ENCODE peak calls at places on chromosome 22, in four cellular contexts. U is IMR-90, T is H1, Q is mesendoderm. D is an unnamed sample.

GRCh38 chr22:37442537-37442936 is 15.3 kb upstream of the ELFN2 start:
- DNase-seq in T (no peak), U (peak), Q (no peak), D (no peak)

GRCh38 chr22:31474743-31475142 is 14.9 kb downstream of the EIF4ENIF1 start:
- DNase-seq in U (peak), Q (no peak), T (no peak), D (no peak)

GRCh38 chr22:45905924-45906865 is 70.8 kb downstream of the WNT7B start:
- DNase-seq in Q (no peak), U (peak), T (no peak), D (no peak)

GRCh38 chr22:38419864-38420172 is 35.2 kb downstream of the KCNJ4 start:
- DNase-seq in Q (no peak), T (no peak), U (no peak), D (no peak)

GRCh38 chr22:28410050-28410816 is 269.4 kb downstream of the TTC28 start:
- DNase-seq in U (peak), Q (peak), T (no peak), D (no peak)

GRCh38 chr22:37906364-37907008 is 389 bp downstream of the MICALL1 start:
- DNase-seq in T (peak), Q (no peak), U (no peak), D (no peak)

GRCh38 chr22:38866024-38866398 is 6.0 kb downstream of the CBX6 start:
- DNase-seq in T (no peak), Q (no peak), U (no peak), D (no peak)

GRCh38 chr22:47409501-47410275 is 647.2 kb downstream of the TBC1D22A start:
- DNase-seq in U (no peak), T (no peak), Q (no peak), D (no peak)

GRCh38 chr22:29073618-29074275 is 912 bp downstream of the KREMEN1 start:
- DNase-seq in U (no peak), Q (peak), T (peak), D (peak)

GRCh38 chr22:29260601-29261315 is 7.0 kb downstream of the RHBDD3 start:
- DNase-seq in Q (no peak), U (no peak), T (no peak), D (no peak)

GRCh38 chr22:46089426-46090041 is 60.8 kb upstream of the PPARA start:
- DNase-seq in Q (no peak), T (no peak), U (no peak), D (no peak)

GRCh38 chr22:46830001-46830715 is 67.7 kb downstream of the TBC1D22A start:
- DNase-seq in U (peak), T (peak), Q (no peak), D (peak)

GRCh38 chr22:30290679-30291333 is 1.5 kb upstream of the CASTOR1 start:
- DNase-seq in Q (peak), U (peak), T (no peak), D (peak)

GRCh38 chr22:46517255-46517761 is 20.1 kb downstream of the CELSR1 start:
- DNase-seq in T (no peak), Q (no peak), U (no peak), D (no peak)

GRCh38 chr22:48306785-48307570 is 1520.7 kb downstream of the BRD1 start:
- DNase-seq in U (no peak), Q (no peak), T (no peak), D (no peak)

GRCh38 chr22:39628563-39629080 is 58.1 kb downstream of the CACNA1I start:
- DNase-seq in T (no peak), Q (no peak), U (no peak), D (no peak)

GRCh38 chr22:18157714-18158028 is 7.7 kb downstream of the USP18 start:
- DNase-seq in U (no peak), Q (no peak), T (no peak), D (no peak)
- H3K4me3 ChIP-seq in U (no peak), Q (no peak), T (no peak), D (no peak)

GRCh38 chr22:20243545-20244249 is 24.4 kb downstream of the RTN4R start:
- DNase-seq in U (peak), T (no peak), Q (peak), D (no peak)

GRCh38 chr22:20243176-20243544 is 25.0 kb downstream of the RTN4R start:
- DNase-seq in Q (no peak), U (no peak), T (no peak), D (no peak)

GRCh38 chr22:20244250-20244648 is 23.9 kb downstream of the RTN4R start:
- DNase-seq in U (no peak), T (no peak), Q (no peak), D (no peak)

GRCh38 chr22:20241579-20242392 is 26.3 kb downstream of the RTN4R start:
- DNase-seq in Q (no peak), U (no peak), T (no peak), D (peak)

DNA sequence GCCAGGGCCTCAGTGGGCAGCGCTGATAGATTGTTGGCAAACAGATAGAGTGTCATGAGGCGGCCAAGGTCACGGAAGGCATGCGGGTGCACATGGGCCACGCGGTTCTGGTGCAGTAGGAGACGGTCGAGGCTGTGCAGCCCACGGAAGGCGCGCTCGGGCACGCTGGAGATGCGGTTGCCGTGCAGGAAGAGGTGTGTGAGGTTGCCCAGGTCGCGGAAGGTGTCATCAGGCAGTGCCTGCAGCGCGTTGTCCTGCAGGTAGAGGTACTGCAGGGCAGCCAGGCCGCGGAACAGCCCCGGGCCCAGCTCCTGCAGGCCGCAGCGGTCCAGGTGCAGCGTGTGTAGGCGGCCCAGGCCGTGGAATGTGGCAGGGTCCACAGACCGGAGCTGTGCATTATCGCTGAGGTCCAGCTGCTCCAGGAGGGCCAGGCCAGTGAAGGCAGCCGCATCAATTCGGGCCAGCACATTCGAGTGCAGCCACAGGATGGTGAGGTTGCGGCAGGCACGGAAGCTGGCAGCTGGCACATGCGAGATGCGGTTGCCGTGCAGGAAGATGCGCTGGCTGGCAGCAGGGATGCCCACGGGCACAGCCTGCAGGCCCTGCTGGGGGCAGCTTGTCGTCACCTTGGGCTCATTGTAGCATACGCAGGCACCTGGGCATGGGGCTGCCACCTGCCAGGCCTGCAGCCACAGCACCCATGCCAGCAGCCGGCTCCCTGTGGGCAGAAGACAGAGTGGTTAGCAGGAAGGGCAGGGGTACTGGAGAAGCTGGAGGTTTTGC is 25.5 kb downstream of the RTN4R start:
- DNase-seq in U (no peak), Q (no peak), T (no peak), D (no peak)
- H3K27ac ChIP-seq in U (no peak), Q (no peak), T (no peak), D (no peak)

DNA sequence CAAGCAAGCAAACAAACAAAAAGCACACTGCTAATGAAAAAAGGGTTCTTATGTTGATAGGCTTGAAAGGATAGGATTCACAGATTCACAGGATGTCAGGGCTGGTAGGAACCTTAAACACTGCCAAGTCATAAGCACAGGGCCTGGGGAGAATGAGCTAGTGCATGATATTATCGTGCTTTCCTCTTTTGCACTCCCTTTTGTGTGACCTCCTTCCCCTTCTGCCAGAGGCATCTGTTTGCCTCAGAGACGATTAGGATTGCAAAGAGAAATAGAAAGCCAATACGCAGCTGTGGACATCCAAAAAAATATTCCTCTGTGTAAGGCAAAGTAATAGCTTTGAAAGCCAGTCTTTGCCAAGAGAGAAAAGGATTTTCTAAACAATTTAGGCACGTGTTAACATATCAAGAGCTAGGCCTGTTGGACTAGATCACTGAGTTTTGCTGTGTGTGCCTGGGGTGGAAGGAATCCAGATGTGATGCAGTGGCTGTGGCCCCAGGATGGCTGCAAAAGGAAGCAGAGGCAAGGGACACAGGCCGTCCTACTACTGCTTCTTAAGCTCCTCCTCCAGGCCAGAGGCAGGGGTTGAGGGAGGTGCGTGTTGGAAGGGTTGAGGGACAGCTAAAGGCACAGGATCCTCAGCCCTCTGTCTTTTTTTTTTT is 30.6 kb downstream of the MCHR1 start:
- DNase-seq in Q (peak), T (no peak), U (peak), D (peak)
- H4K8ac ChIP-seq in Q (no peak), T (no peak), U (peak), D (peak)

DNA sequence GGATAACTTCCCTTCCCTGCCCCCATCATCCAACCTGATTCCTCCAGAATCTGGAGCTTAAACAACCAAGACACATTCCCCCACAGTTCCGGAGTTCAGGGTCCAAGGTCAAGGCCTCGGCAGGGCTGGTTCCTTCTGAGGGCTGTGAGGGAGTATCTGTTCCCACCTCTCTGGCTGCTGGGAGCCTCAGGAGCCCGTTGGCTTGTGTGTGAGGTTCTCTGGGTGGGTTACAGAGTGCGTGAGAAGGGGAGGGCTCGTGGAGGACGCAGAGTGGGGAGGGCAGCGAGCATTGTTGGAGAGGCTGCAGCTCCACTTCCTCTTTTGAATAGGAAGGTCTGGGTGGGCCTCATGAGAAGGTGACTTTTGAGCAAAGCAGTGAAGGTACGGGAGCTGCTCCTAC is 8.5 kb downstream of the SERHL2 start:
- DNase-seq in Q (peak), U (no peak), T (no peak), D (no peak)
- H3K4me3 ChIP-seq in Q (no peak), U (no peak), T (no peak), D (no peak)

DNA sequence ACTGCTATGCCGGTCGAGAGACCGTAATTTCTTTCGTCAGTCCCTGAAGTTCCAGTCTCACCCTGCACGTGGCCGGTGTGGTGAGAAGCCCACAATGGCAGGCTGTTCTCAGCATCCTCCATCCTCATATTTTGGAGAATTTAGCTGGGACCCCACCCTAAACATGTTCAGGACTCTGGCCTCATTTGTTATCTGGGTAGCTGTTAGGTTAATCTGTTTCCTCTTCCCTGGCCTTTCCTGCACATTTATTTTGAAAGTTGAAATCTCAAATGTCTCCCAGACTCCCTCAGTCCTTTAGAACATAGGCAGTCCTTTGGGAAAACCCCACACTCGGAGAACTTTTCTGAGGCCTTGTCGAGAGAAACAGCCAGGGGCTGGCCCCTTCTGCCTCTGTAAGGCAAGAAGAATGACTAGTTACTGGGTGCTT is 109.4 kb upstream of the CRYBB3 start:
- DNase-seq in U (no peak), Q (no peak), T (no peak), D (no peak)
- H3K27ac ChIP-seq in U (no peak), Q (no peak), T (no peak), D (no peak)

DNA sequence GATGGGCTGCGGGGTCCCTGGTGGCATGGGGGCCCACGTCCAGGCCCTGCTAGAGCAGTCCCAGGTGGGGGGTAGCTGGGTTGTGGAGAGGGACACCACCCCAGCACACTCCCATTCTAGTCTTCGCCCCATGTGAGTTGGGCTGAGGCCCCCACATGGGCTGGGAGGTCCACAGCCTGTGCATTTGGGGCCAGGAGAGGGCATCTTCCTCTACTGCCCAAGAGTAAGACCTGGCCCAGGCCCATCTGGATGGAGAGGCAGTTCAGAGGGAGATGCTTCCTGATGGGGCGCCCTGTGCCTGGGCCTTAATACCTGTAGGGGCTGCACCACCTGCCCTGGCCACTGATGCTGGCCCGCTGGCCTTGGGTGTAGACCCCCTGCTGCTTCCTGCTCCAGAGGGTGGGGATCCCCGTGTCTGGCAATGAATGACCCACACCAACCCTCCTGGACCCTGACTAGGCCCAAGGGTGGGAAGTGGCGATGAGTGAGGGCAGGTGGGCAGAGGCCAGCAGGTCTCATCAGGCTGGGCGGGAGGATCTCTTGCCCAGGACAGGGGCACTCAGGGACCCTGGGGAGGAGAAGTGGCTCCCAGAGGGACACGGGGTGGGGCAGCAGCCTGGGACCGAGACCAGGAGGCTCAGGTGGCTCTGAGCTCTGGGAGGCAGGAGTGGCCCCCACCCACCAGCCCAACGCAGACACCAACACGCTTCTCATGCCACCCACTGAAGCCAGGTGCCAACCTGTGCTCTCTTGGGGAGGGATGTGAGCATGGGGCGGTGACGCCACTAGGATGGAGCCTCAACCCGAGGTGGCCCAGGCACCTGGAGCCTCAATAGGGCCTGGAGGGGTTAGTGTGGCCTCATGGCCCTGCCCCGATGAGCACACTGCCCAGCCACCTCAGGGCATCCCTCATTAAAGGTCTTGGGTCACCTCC is 17.4 kb upstream of the GNB1L start:
- DNase-seq in U (no peak), Q (no peak), T (peak), D (no peak)
- H4K8ac ChIP-seq in U (no peak), Q (no peak), T (no peak), D (no peak)

DNA sequence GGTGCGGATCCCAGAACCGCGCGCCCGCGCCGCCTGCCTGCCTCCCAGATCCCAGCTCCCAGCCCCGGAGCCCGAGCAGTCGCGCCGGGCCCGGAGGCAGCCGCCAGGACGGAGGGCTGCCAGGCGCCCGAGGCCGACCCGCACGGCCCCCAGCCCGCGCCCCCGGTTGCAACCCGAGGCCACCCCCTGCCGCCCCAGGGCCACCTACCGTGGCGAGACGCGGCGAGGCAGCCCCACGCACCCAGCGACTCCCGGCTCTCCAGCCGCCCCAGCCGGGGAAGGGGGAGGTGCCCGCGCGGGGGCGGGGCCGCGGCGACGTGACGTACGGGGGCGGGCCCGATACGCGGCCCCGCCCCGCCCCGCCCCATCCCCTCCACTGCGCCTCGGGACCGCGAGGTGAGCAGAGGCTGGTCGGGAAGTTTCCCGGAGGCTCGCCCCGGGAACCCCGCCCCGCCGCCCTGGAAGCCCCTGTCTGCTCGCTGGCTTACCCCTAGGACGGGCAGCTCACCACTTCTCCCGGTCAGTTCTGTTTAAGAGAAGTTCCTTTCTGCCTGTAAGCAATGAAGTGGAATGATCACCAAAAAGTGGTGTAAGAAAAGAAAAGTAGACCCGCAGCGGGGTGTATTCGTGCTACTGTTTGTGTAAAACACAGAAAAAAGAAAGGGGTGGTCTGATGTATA is at the start of gene TPST2:
- DNase-seq in Q (peak), T (peak), U (peak), D (peak)
- H3K4me3 ChIP-seq in Q (peak), T (peak), U (peak), D (peak)

GRCh38 chr22:23749747-23750373 is 1.1 kb downstream of the ZNF70 start:
- DNase-seq in T (no peak), U (no peak), Q (no peak), D (no peak)
- H3K27ac ChIP-seq in T (no peak), U (no peak), Q (no peak), D (no peak)

DNA sequence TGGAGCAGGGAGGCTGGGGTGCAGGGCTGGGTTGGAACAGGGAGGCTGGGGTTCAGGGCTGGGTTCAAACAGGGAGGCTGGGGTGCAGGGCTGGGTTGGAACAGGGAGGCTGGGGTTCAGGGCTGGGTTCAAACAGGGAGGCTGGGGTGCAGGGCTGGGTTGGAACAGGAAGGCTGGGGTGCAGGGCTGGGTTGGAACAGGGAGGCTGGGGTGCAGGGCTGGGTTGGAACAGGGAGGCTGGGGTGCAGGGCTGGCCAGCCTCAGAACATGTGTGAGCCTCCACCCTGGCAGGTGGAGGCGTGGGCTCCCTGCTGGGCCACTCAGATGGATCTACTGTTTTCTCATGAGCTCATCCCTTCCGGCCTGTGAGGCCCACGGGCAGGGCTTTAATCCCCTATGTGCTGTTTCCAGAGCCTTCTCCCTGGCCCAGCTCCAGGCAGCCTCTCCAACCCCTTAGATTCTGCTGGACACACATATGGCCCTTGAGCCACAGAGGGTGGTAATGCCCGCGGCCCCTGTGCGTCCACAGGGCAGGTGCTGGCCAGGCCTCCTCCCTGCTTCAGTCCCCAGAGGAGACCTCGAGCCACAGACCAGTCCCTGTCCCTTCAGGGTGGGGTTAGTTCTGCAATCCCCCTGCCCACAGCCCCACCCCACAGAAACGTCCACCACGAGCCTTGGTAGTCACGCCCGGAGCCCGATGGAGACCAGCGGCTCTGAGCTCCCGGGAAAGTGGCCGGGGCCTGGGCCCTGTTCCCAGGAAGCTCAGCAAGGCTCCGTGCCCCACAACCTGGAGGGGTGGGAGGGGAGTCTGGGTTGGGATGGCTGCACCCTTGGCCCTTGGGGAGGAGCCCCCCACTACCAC is 197.9 kb downstream of the BRD1 start:
- DNase-seq in T (no peak), Q (no peak), U (no peak), D (no peak)
- H4K8ac ChIP-seq in T (no peak), Q (no peak), U (no peak), D (no peak)

D was measured in trophoblast cell.